ENCODE peak calls at places on chromosomes 1 and 21, in six cellular contexts. X, N, R, D, T and Y are unnamed samples.

GRCh38 chr1:14653461-14653960 is 55.0 kb downstream of the KAZN start:
- DNase-seq in X (peak), N (no peak), R (no peak), D (no peak), T (peak), Y (peak)

GRCh38 chr1:202590119-202590518 is 120.1 kb downstream of the SYT2 start:
- DNase-seq in X (no peak), N (no peak), R (no peak), D (no peak), T (no peak), Y (no peak)

GRCh38 chr1:53642607-53643006 is 96.4 kb downstream of the GLIS1 start:
- DNase-seq in X (no peak), N (no peak), R (no peak), D (no peak), T (no peak), Y (no peak)

GRCh38 chr1:12078938-12079861 is 16.1 kb downstream of the TNFRSF8 start:
- DNase-seq in X (peak), N (peak), R (peak), D (peak), T (no peak), Y (peak)

GRCh38 chr1:215926670-215927069 is 359.6 kb downstream of the KCTD3 start:
- DNase-seq in X (no peak), N (no peak), R (no peak), D (no peak), T (no peak), Y (no peak)

GRCh38 chr1:12346483-12347155 is 116.8 kb downstream of the VPS13D start:
- DNase-seq in X (no peak), N (no peak), R (no peak), D (no peak), T (no peak), Y (no peak)

GRCh38 chr1:166819982-166820381 is 19.3 kb upstream of the POGK start:
- DNase-seq in X (no peak), N (no peak), R (no peak), D (no peak), T (no peak), Y (no peak)

GRCh38 chr1:92291372-92291999 is 7.3 kb downstream of the GLMN start:
- DNase-seq in X (peak), N (peak), R (peak), D (peak), T (peak), Y (peak)

GRCh38 chr1:4794020-4794780 is 139.8 kb downstream of the AJAP1 start:
- DNase-seq in X (no peak), N (no peak), R (no peak), D (no peak), T (peak), Y (no peak)

GRCh38 chr1:86648255-86648654 is 56.1 kb upstream of the SH3GLB1 start:
- DNase-seq in X (peak), N (peak), R (peak), D (peak), T (peak), Y (peak)

GRCh38 chr1:205493241-205494085 is 11.0 kb upstream of the CDK18 start:
- DNase-seq in X (peak), N (peak), R (peak), D (peak), T (peak), Y (peak)

GRCh38 chr1:91900538-91900937 is 14.6 kb upstream of the TGFBR3 start:
- DNase-seq in X (peak), N (peak), R (peak), D (no peak), T (peak), Y (peak)

GRCh38 chr21:15221799-15222386 is 157.1 kb upstream of the NRIP1 start:
- DNase-seq in X (peak), N (peak), R (peak), D (peak), T (peak), Y (peak)

GRCh38 chr1:2137257-2138121 is 57.1 kb downstream of the FAAP20 start:
- DNase-seq in X (no peak), N (no peak), R (no peak), D (no peak), T (no peak), Y (no peak)

GRCh38 chr1:151056574-151056973 is 2.8 kb downstream of the CDC42SE1 start:
- DNase-seq in X (no peak), N (no peak), R (no peak), D (no peak), T (no peak), Y (no peak)

GRCh38 chr1:17768651-17769241 is 13.6 kb downstream of the ACTL8 start:
- DNase-seq in X (peak), N (peak), R (peak), D (peak), T (no peak), Y (peak)

GRCh38 chr1:2204384-2205190 is 10.0 kb upstream of the FAAP20 start:
- DNase-seq in X (peak), N (peak), R (peak), D (no peak), T (no peak), Y (peak)

GRCh38 chr1:203765029-203765837 is at the start of gene LAX1:
- DNase-seq in X (no peak), N (no peak), R (no peak), D (no peak), T (no peak), Y (no peak)

GRCh38 chr1:243598433-243598832 is 251.6 kb downstream of the AKT3 start:
- DNase-seq in X (peak), N (peak), R (peak), D (peak), T (peak), Y (peak)

GRCh38 chr1:201882665-201883132 is 6.0 kb upstream of the SHISA4 start:
- DNase-seq in X (peak), N (peak), R (no peak), D (peak), T (peak), Y (peak)

GRCh38 chr1:100700586-100700985 is 19.0 kb upstream of the VCAM1 start:
- DNase-seq in X (no peak), N (no peak), R (no peak), D (no peak), T (no peak), Y (no peak)

GRCh38 chr21:18499761-18500376 is 96.3 kb upstream of the TMPRSS15 start:
- DNase-seq in X (peak), N (peak), R (peak), D (peak), T (no peak), Y (peak)

GRCh38 chr1:89547563-89548485 is 23.2 kb downstream of the LRRC8B start:
- DNase-seq in X (peak), N (peak), R (peak), D (no peak), T (peak), Y (peak)

GRCh38 chr1:6126028-6126427 is 54.1 kb downstream of the CHD5 start:
- DNase-seq in X (no peak), N (no peak), R (no peak), D (no peak), T (no peak), Y (no peak)

GRCh38 chr1:117284408-117285215 is 73.9 kb upstream of the VTCN1 start:
- DNase-seq in X (peak), N (peak), R (peak), D (peak), T (peak), Y (peak)

GRCh38 chr1:67741121-67741520 is 56.1 kb downstream of the GADD45A start:
- DNase-seq in X (no peak), N (no peak), R (no peak), D (no peak), T (no peak), Y (no peak)

GRCh38 chr1:90718411-90719320 is 1.6 kb upstream of the BARHL2 start:
- DNase-seq in X (no peak), N (no peak), R (no peak), D (no peak), T (no peak), Y (no peak)

GRCh38 chr1:226609836-226610455 is 61.4 kb downstream of the STUM start:
- DNase-seq in X (no peak), N (no peak), R (peak), D (no peak), T (no peak), Y (no peak)

GRCh38 chr1:46285730-46286477 is 17.5 kb downstream of the LRRC41 start:
- DNase-seq in X (no peak), N (no peak), R (no peak), D (no peak), T (no peak), Y (no peak)

GRCh38 chr1:84387480-84388163 is 10.7 kb upstream of the DNASE2B start:
- DNase-seq in X (no peak), N (no peak), R (no peak), D (no peak), T (no peak), Y (peak)

GRCh38 chr1:1942753-1943656 is 23.9 kb upstream of the TMEM52 start:
- DNase-seq in X (no peak), N (no peak), R (no peak), D (no peak), T (no peak), Y (no peak)

GRCh38 chr1:39900662-39901485 is 843 bp downstream of the MYCL start:
- DNase-seq in X (no peak), N (no peak), R (no peak), D (no peak), T (peak), Y (peak)

GRCh38 chr1:203361843-203362524 is 11.1 kb upstream of the FMOD start:
- DNase-seq in X (peak), N (peak), R (peak), D (no peak), T (peak), Y (peak)

GRCh38 chr1:163796394-163796821 is 474.7 kb downstream of the NUF2 start:
- DNase-seq in X (peak), N (peak), R (no peak), D (peak), T (peak), Y (peak)

GRCh38 chr1:26574018-26574417 is 44.5 kb downstream of the RPS6KA1 start:
- DNase-seq in X (no peak), N (no peak), R (no peak), D (no peak), T (no peak), Y (no peak)

GRCh38 chr1:26575350-26575747 is 45.8 kb downstream of the RPS6KA1 start:
- DNase-seq in X (no peak), N (no peak), R (no peak), D (no peak), T (no peak), Y (no peak)

GRCh38 chr1:26571381-26571780 is 41.8 kb downstream of the RPS6KA1 start:
- DNase-seq in X (no peak), N (no peak), R (no peak), D (no peak), T (no peak), Y (no peak)

GRCh38 chr1:26578167-26578566 is 48.6 kb downstream of the RPS6KA1 start:
- DNase-seq in X (no peak), N (no peak), R (no peak), D (no peak), T (no peak), Y (no peak)

DNA sequence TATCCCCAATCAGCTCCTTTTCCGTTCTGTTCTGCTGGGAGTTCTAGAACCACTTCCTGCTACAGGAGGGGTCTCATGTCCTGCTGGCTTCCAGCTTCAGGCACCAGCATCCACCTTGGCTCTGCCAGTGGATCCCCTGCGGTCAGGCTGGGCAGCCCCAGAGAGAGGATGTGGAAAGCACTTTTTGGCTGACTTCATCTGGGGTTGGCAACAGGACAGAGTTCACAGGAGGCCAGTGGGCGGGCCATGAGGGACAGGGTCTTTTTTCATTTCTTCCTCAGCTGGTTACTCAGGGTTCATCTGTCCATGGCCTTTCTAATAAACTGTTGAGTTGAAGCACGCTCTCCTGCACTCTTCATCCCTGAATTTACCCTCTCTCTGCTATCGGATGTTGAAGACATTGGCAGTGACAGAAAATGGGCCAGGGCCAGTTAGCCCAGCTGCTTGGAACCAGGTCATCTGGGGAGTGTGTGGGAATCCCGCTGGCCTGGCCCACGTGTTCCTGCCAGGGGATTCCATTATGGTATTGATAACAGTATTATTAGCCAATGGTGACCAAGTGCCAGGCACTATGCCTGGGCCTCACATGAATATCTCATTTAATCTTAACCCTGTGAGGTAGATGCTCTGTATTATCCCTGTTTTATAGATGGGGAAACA is 45.3 kb downstream of the RPS6KA1 start:
- DNase-seq in X (peak), N (no peak), R (peak), D (no peak), T (no peak), Y (no peak)
- H3K4me3 ChIP-seq in X (no peak), N (no peak), R (no peak), D (no peak), T (no peak), Y (no peak)

GRCh38 chr1:65527672-65528071 is 107.2 kb downstream of the LEPR start:
- DNase-seq in X (no peak), N (no peak), R (peak), D (peak), T (no peak), Y (no peak)

GRCh38 chr1:65526049-65526556 is 105.6 kb downstream of the LEPR start:
- DNase-seq in X (no peak), N (no peak), R (no peak), D (no peak), T (no peak), Y (no peak)

GRCh38 chr1:65527211-65527610 is 106.7 kb downstream of the LEPR start:
- DNase-seq in X (peak), N (no peak), R (peak), D (no peak), T (peak), Y (peak)

GRCh38 chr1:65525297-65526048 is 105.0 kb downstream of the LEPR start:
- DNase-seq in X (no peak), N (no peak), R (peak), D (no peak), T (no peak), Y (no peak)

DNA sequence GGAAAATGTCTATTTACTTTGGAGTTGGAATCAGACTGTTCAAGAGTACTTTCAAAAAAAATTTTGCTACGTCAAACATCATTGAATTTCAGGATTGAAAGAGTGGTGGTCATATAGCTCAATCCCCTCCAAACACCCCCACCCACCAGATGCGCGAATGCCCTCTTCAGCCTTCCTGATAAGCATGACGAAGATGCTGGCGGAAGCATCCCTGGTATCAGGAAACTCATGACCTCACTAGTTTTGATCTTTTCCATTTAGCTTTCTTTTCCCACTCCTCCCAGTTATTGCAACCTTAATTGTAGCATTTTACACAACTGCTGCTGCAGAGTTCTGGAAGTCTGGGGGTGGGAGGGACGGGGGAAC is 104.4 kb downstream of the LEPR start:
- DNase-seq in X (no peak), N (no peak), R (no peak), D (no peak), T (no peak), Y (no peak)
- H3K4me3 ChIP-seq in X (peak), N (no peak), R (peak), D (peak), T (no peak), Y (no peak)

DNA sequence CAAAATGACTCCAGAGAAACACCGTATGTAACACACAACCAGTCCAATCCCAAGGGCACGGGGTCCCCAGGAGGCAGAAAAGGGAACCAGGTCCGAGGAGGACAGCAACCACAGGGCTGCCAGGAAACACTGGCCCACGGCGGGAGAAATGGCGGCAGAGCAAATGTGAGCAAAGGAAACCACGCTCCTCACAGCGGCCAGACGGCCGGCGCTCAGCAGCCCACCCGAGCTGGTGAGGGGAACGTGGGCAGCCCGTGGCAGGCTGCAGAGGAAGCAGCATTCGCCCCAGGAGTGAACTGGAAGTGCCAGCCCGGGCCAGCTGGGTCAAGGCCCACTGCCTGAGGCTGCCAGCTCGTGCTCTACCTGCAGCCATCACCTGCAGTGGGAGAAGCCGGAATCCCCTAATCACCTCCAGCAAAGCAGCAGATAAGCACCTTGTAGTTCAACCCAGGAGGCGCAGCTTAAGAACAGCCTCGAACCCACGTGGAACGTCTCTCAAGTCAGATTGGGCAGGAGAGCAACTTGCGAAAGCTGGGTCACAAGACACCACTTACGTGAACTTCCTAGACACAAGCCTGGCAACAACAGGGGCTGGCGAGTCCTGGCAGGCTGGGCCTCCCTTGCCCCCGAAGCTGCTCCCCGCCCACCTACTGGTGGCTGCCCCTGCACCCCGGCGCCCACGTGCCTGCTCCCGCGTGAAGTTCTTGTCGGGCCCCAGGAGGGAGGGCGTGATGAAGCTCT is 6.7 kb downstream of the SLC19A1 start:
- DNase-seq in X (no peak), N (no peak), R (no peak), D (no peak), T (no peak), Y (no peak)
- H3K4me3 ChIP-seq in X (no peak), N (no peak), R (no peak), D (no peak), T (no peak), Y (no peak)

DNA sequence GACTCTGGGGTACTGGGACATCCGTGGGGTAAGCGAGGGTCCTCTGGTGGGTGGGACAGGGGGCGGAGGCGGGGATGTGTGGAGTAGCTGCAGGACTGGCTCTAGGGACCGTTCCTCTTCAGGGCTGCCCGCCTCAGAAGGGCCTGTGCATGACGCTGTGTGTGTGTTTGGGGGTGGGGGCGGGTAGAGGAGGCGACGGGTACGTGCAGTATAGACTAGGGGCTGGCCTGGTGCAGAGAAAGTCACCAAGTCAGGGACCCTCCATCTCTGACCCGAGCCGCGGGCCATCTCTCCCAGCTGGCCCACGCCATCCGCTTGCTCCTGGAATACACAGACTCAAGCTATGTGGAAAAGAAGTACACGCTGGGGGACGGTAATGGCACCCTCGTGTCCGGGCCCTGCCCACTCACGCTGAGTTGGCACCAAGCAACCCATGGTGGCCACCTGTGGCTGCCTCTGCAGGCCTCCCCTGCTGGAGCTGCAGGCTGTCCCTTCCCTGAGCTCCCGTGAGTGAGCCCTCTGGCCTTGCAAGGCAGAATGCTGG is 342 bp downstream of the GSTM5 start:
- DNase-seq in X (no peak), N (no peak), R (no peak), D (no peak), T (no peak), Y (no peak)
- H3K4me3 ChIP-seq in X (peak), N (no peak), R (no peak), D (peak), T (no peak), Y (no peak)

GRCh38 chr1:109821221-109821669 is 57.5 kb upstream of the EPS8L3 start:
- DNase-seq in X (peak), N (peak), R (peak), D (peak), T (peak), Y (peak)
- H3K4me3 ChIP-seq in X (no peak), N (no peak), R (no peak), D (no peak), T (no peak), Y (no peak)

DNA sequence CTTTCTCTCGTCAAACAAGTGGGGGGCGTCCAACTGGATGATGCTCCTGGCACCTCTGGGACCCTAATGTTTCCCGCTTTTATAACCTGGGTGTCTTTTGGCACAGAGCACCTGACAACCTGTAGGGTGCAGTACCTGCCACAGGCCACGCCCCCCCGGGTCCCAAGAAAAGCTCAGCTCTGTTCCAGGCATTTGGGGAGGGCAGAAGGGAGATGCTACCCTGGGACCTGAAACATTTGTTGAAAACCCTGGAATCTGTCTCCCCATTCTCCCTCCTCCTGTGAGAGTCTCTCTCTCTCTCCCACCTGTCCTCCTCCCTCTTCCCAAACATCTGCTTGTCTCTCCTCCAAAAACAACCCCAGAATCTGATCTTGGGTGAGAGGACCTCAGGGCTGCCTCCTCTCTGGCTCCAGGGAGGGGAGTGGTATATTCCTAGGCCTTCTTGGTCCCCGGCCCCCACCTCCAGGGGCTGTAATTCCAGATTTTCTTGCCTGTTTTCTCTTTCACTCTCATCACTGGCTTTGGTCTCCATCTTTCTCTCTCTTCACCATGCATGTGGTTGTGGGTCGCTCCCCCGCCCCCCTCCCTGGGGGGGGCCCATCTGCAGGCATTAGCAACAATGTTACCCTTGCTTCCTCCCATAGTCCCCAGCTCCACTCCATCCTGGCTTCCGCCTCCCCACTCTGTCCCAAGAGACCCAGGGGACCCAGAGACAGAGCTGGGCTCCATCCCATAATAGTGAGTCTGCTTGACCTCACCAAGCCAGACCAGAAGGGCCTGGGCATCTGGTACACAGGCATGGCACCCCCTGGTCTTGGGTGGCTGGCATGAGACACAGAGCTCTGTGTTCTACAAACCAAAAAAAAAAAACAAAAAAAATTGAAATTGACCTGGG is 4.1 kb downstream of the AHDC1 start:
- DNase-seq in X (no peak), N (no peak), R (no peak), D (no peak), T (no peak), Y (peak)
- H3K4me3 ChIP-seq in X (peak), N (no peak), R (no peak), D (peak), T (no peak), Y (peak)

GRCh38 chr21:44926364-44927101 is 5.8 kb upstream of the ITGB2 start:
- DNase-seq in X (no peak), N (peak), R (no peak), D (no peak), T (peak), Y (peak)
- H3K4me3 ChIP-seq in X (no peak), N (no peak), R (no peak), D (no peak), T (no peak), Y (no peak)